ENCODE peak calls at places on chromosome 9, in six cellular contexts. I is ovary, P is NCI-H146, X is PC-3, K is HEK293T, M is GM04503. O is an unnamed sample.

GRCh38 chr9:70100362-70100761 is 56.7 kb downstream of the MAMDC2 start:
- DNase-seq in I (peak), P (no peak), X (no peak), K (no peak), M (no peak), O (no peak)

GRCh38 chr9:103789686-103790085 is 304.4 kb upstream of the SMC2 start:
- DNase-seq in I (no peak), P (peak), X (peak), K (peak), M (no peak), O (no peak)

GRCh38 chr9:92612292-92612691 is 57.6 kb downstream of the IPPK start:
- DNase-seq in I (no peak), P (no peak), X (no peak), K (no peak), M (no peak), O (no peak)

GRCh38 chr9:77450093-77450475 is 198.0 kb downstream of the GNA14 start:
- DNase-seq in I (no peak), P (no peak), X (no peak), K (no peak), M (no peak), O (no peak)

GRCh38 chr9:129322641-129323375 is 144.7 kb upstream of the IER5L start:
- DNase-seq in I (no peak), P (no peak), X (no peak), K (no peak), M (no peak), O (no peak)

GRCh38 chr9:96478829-96479371 is 28.9 kb downstream of the HABP4 start:
- DNase-seq in I (no peak), P (no peak), X (no peak), K (no peak), M (no peak), O (no peak)

GRCh38 chr9:37618817-37619216 is 26.4 kb upstream of the TOMM5 start:
- DNase-seq in I (no peak), P (no peak), X (peak), K (no peak), M (peak), O (no peak)

GRCh38 chr9:137263506-137263905 is 8.4 kb downstream of the NELFB start:
- DNase-seq in I (no peak), P (no peak), X (no peak), K (no peak), M (no peak), O (no peak)

GRCh38 chr9:125646222-125647100 is 60.5 kb downstream of the MAPKAP1 start:
- DNase-seq in I (no peak), P (no peak), X (no peak), K (no peak), M (no peak), O (no peak)

GRCh38 chr9:804026-804425 is 37.5 kb upstream of the DMRT1 start:
- DNase-seq in I (no peak), P (no peak), X (no peak), K (no peak), M (no peak), O (no peak)

GRCh38 chr9:34684145-34684544 is 6.9 kb downstream of the CCL19 start:
- DNase-seq in I (no peak), P (no peak), X (no peak), K (no peak), M (no peak), O (no peak)

GRCh38 chr9:23539311-23539710 is 286.7 kb downstream of the ELAVL2 start:
- DNase-seq in I (no peak), P (no peak), X (no peak), K (no peak), M (no peak), O (no peak)

GRCh38 chr9:13990336-13990735 is 323.6 kb downstream of the NFIB start:
- DNase-seq in I (no peak), P (no peak), X (no peak), K (no peak), M (no peak), O (no peak)

GRCh38 chr9:107060026-107060425 is 197.1 kb downstream of the ZNF462 start:
- DNase-seq in I (no peak), P (no peak), X (no peak), K (no peak), M (no peak), O (no peak)

GRCh38 chr9:131584858-131585257 is 39.5 kb downstream of the PRRT1B start:
- DNase-seq in I (no peak), P (no peak), X (no peak), K (no peak), M (no peak), O (no peak)

GRCh38 chr9:96048116-96048953 is 172.8 kb downstream of the ERCC6L2 start:
- DNase-seq in I (no peak), P (no peak), X (no peak), K (no peak), M (no peak), O (no peak)

GRCh38 chr9:132447346-132447745 is 37.3 kb downstream of the CFAP77 start:
- DNase-seq in I (no peak), P (no peak), X (no peak), K (peak), M (no peak), O (no peak)

GRCh38 chr9:128712451-128713410 is 10.4 kb downstream of the PKN3 start:
- DNase-seq in I (no peak), P (no peak), X (no peak), K (no peak), M (no peak), O (no peak)

GRCh38 chr9:126114409-126114760 is 212.2 kb upstream of the MVB12B start:
- DNase-seq in I (no peak), P (no peak), X (no peak), K (no peak), M (no peak), O (no peak)

GRCh38 chr9:114287763-114288232 is 35.1 kb upstream of the ORM1 start:
- DNase-seq in I (peak), P (no peak), X (no peak), K (no peak), M (no peak), O (peak)

GRCh38 chr9:21728781-21729180 is 73.7 kb upstream of the MTAP start:
- DNase-seq in I (no peak), P (no peak), X (no peak), K (no peak), M (peak), O (no peak)

O was measured in dorsolateral prefrontal cortex.